ENCODE peak calls at places on chromosomes 4 and X, in seven cellular contexts. B is mesenchymal stem cell, I is H1, Z is neuronal stem cell, Q is mesendoderm, V is trophoblast cell, H is H9. O is an unnamed sample.

GRCh38 chr4:27662426-27662825 is 801.8 kb downstream of the STIM2 start:
- DNase-seq in B (no peak), I (no peak), Z (no peak), Q (no peak), V (no peak), H (peak), O (no peak)

GRCh38 chrX:152642931-152643525 is 5.3 kb downstream of the GABRQ start:
- DNase-seq in B (no peak), I (no peak), Z (no peak), Q (no peak), V (no peak), H (no peak), O (no peak)

GRCh38 chrX:103774070-103774642 is 2.5 kb upstream of the PLP1 start:
- DNase-seq in B (peak), I (no peak), Z (no peak), Q (no peak), V (no peak), H (peak), O (peak)

GRCh38 chrX:24219320-24219719 is 69.8 kb downstream of the ZFX start:
- DNase-seq in B (no peak), I (no peak), Z (no peak), Q (no peak), V (no peak), H (no peak), O (no peak)

GRCh38 chr4:111960241-111960667 is 185.0 kb upstream of the FAM241A start:
- DNase-seq in B (peak), I (no peak), Z (no peak), Q (no peak), V (peak), H (no peak), O (no peak)

GRCh38 chr4:164977243-164978164 is at the start of gene TRIM61:
- DNase-seq in B (peak), I (no peak), Z (peak), Q (peak), V (no peak), H (peak), O (peak)

GRCh38 chr4:109026588-109026987 is 263.7 kb upstream of the ETNPPL start:
- DNase-seq in B (peak), I (no peak), Z (no peak), Q (no peak), V (no peak), H (no peak), O (peak)

GRCh38 chr4:151485541-151486131 is 76.7 kb downstream of the FHIP1A start:
- DNase-seq in B (no peak), I (no peak), Z (no peak), Q (peak), V (no peak), H (peak), O (no peak)

GRCh38 chr4:68572653-68573052 is 3.5 kb downstream of the UGT2B17 start:
- DNase-seq in B (no peak), I (no peak), Z (no peak), Q (no peak), V (no peak), H (no peak), O (no peak)

GRCh38 chr4:82704156-82704555 is 94.4 kb downstream of the SCD5 start:
- DNase-seq in B (peak), I (no peak), Z (no peak), Q (no peak), V (peak), H (no peak), O (peak)

GRCh38 chrX:111868726-111869638 is 7.0 kb upstream of the TRPC5OS start:
- DNase-seq in B (peak), I (no peak), Z (peak), Q (peak), V (no peak), H (no peak), O (peak)

GRCh38 chr4:134027931-134028330 is 173.7 kb downstream of the PABPC4L start:
- DNase-seq in B (peak), I (no peak), Z (no peak), Q (no peak), V (no peak), H (no peak), O (peak)

GRCh38 chr4:8291701-8292387 is 22.3 kb downstream of the HTRA3 start:
- DNase-seq in B (no peak), I (no peak), Z (no peak), Q (no peak), V (no peak), H (no peak), O (no peak)

GRCh38 chr4:43855283-43855682 is 593.3 kb downstream of the KCTD8 start:
- DNase-seq in B (no peak), I (no peak), Z (no peak), Q (no peak), V (no peak), H (no peak), O (no peak)

GRCh38 chrX:109856974-109857373 is 123.9 kb upstream of the ACSL4 start:
- DNase-seq in B (no peak), I (no peak), Z (peak), Q (no peak), V (no peak), H (no peak), O (peak)

GRCh38 chrX:153441296-153441695 is 4.6 kb downstream of the TREX2 start:
- DNase-seq in B (no peak), I (no peak), Z (no peak), Q (no peak), V (no peak), H (no peak), O (no peak)

GRCh38 chrX:100410083-100410590 is at the start of gene PCDH19:
- DNase-seq in B (peak), I (no peak), Z (no peak), Q (peak), V (no peak), H (peak), O (peak)

GRCh38 chrX:21943460-21944135 is 3.1 kb downstream of the SMS start:
- DNase-seq in B (peak), I (no peak), Z (no peak), Q (no peak), V (no peak), H (peak), O (peak)

GRCh38 chrX:149079805-149080406 is 425.2 kb downstream of the IDS start:
- DNase-seq in B (no peak), I (no peak), Z (no peak), Q (no peak), V (no peak), H (no peak), O (no peak)

GRCh38 chr4:37802068-37802666 is 24.3 kb upstream of the PGM2 start:
- DNase-seq in B (peak), I (no peak), Z (peak), Q (peak), V (peak), H (peak), O (peak)

GRCh38 chr4:4320951-4321714 is 31.1 kb downstream of the ZBTB49 start:
- DNase-seq in B (no peak), I (no peak), Z (no peak), Q (no peak), V (no peak), H (no peak), O (no peak)

GRCh38 chrX:2608638-2609430 is 82.3 kb upstream of the CD99 start:
- DNase-seq in B (peak), I (peak), Z (peak), Q (peak), V (peak), H (peak), O (peak)

GRCh38 chrX:65750674-65751469 is 83.4 kb downstream of the MSN start:
- DNase-seq in B (no peak), I (no peak), Z (no peak), Q (no peak), V (no peak), H (no peak), O (no peak)

DNA sequence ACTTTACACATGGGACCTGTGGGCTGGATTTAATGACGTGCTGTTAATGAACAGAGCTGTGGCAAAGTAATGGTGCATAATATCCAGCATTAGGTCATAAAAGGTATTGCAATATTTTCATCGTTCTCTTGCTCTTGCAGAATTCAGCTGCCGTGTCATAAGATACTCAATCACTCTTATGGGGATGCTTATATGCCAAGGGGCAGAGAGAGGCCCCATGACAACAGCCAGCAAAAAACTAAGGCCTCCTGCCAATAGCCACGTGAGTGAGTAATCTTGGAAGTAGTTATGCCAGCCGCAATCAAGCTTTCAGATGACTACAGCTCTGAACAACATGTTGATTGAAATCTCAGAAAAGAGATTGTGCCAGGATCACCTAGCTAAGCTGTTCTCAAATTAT is 616.9 kb downstream of the FSTL5 start:
- DNase-seq in B (no peak), I (no peak), Z (no peak), Q (no peak), V (no peak), H (no peak), O (no peak)
- H4K8ac ChIP-seq in B (no peak), I (no peak), Z (no peak), Q (no peak), V (no peak), H (no peak), O (no peak)

GRCh38 chr4:17336986-17337385 is 174.9 kb downstream of the QDPR start:
- DNase-seq in B (no peak), I (no peak), Z (no peak), Q (no peak), V (no peak), H (no peak), O (no peak)
- H4K8ac ChIP-seq in B (no peak), I (no peak), Z (no peak), Q (no peak), V (no peak), H (no peak), O (no peak)

DNA sequence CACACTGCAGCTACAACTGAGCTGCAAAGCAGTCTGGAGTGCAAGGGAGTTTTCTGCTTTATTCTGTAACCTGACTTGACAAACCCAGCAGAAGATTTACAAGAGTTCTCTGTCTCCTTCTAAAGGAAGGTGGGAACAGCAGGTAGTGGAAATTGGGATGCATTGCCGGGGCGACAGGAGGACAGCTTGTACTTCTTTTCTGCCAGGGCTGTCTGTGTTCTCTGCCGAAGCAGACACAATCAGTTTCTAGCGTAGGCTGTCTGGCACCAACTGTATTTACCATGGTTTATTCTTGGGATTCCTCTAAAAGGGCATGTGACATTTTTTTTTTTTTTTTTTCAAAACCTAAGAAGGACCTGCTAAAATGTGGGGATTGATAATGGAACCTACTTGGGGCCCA is 190.8 kb upstream of the GK2 start:
- DNase-seq in B (no peak), I (no peak), Z (no peak), Q (no peak), V (no peak), H (no peak), O (no peak)
- H4K8ac ChIP-seq in B (no peak), I (no peak), Z (no peak), Q (no peak), V (no peak), H (no peak), O (no peak)

GRCh38 chr4:153759407-153760226 is at the start of gene RNF175:
- DNase-seq in B (no peak), I (no peak), Z (no peak), Q (peak), V (no peak), H (peak), O (no peak)
- H4K8ac ChIP-seq in B (no peak), I (peak), Z (peak), Q (no peak), V (no peak), H (peak), O (no peak)

DNA sequence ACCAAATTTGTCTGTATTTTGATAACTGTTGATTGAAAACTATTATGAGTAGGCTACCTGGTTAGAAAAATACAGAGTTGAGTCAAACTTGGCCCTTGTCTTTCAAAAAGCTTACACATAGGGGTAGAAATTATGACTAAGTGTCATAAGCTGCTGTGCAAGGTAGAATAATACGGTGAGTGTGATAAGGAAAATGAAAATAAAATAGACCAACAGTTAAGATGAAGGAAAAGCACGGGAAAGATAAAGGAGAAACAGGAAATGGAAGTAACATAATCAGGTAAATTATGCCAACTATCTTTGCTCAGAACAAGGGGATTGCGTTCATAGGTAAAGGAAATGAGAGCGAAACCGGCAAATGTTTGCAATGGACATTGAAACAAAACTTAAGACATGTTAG is 302.5 kb downstream of the PCDH7 start:
- DNase-seq in B (no peak), I (no peak), Z (no peak), Q (no peak), V (no peak), H (no peak), O (no peak)
- H4K8ac ChIP-seq in B (no peak), I (no peak), Z (no peak), Q (no peak), V (no peak), H (no peak), O (no peak)

GRCh38 chrX:13702390-13702789 is 13.5 kb downstream of the RAB9A start:
- DNase-seq in B (no peak), I (no peak), Z (no peak), Q (no peak), V (no peak), H (no peak), O (no peak)
- H4K8ac ChIP-seq in B (no peak), I (no peak), Z (no peak), Q (no peak), V (no peak), H (no peak), O (no peak)

GRCh38 chrX:41022579-41022978 is 62.7 kb upstream of the USP9X start:
- DNase-seq in B (no peak), I (no peak), Z (no peak), Q (no peak), V (no peak), H (no peak), O (peak)
- H4K8ac ChIP-seq in B (no peak), I (no peak), Z (no peak), Q (no peak), V (no peak), H (no peak), O (no peak)

DNA sequence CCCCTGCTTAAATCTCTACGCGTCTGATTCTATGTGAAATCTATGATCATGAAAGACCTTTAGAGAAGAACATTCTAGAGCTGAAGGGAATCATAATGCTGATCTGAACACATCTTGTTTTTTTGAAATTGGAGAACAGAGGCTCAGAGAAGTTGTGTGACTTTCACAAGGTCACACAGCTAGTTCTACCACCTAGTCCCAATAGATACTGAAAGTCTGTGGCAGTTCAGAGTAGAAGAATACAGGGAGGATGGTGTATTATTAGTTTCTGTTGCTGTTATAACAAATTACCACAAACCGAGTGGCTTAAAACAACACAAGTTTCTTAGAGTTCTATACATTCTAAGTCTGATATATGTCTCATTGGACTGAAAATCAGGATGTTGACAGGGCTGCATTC is 14.5 kb downstream of the CYP2U1 start:
- DNase-seq in B (no peak), I (no peak), Z (no peak), Q (no peak), V (no peak), H (no peak), O (no peak)
- H4K8ac ChIP-seq in B (no peak), I (no peak), Z (no peak), Q (no peak), V (no peak), H (no peak), O (no peak)

GRCh38 chr4:84451546-84451945 is 47.5 kb downstream of the NKX6-1 start:
- DNase-seq in B (peak), I (no peak), Z (no peak), Q (peak), V (no peak), H (no peak), O (no peak)
- H4K8ac ChIP-seq in B (no peak), I (no peak), Z (no peak), Q (no peak), V (no peak), H (no peak), O (no peak)

DNA sequence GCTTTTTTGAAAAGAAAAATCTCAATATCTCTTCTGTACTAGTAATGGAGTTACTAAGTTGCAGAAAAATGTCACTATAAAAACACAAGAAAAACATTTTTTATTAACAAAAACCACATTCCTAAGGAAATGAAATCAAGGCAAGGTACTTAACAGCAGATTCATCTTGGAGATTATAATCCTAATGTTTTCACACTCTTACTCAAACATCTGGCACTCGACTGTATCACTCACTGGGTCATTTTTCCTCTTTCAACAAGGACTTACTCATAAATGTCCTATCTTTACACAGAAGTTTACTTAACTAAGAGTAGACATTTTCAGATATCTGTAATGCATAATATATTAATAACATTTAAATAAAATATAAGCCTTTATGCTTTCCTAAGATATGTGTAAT is 216.6 kb downstream of the NR3C2 start:
- DNase-seq in B (no peak), I (no peak), Z (no peak), Q (no peak), V (peak), H (no peak), O (peak)
- H4K8ac ChIP-seq in B (no peak), I (no peak), Z (no peak), Q (no peak), V (no peak), H (no peak), O (no peak)

O was measured in IMR-90.